ENCODE peak calls at places on chromosomes 16 and 17, in six cellular contexts. W is HepG2, N is HCT116, E is K562, T is GM12878, I is H1. D is an unnamed sample.

GRCh38 chr16:3148256-3149192 is 13.7 kb downstream of the ZNF213 start:
- DNase-seq in W (no peak), N (no peak), E (no peak), T (no peak), I (no peak), D (no peak)

GRCh38 chr16:56257260-56257659 is 66.0 kb downstream of the GNAO1 start:
- DNase-seq in W (no peak), N (no peak), E (no peak), T (no peak), I (no peak), D (peak; percentile 63)

GRCh38 chr16:12452549-12452948 is 351.1 kb downstream of the CPPED1 start:
- DNase-seq in W (no peak), N (no peak), E (no peak), T (no peak), I (no peak), D (no peak)

GRCh38 chr17:77963441-77963840 is 4.9 kb downstream of the TNRC6C start:
- DNase-seq in W (peak; percentile 75), N (no peak), E (peak; percentile 80), T (no peak), I (no peak), D (peak; percentile 77)

GRCh38 chr16:20774703-20775362 is 11.0 kb downstream of the ACSM3 start:
- DNase-seq in W (peak; percentile 67), N (peak; percentile 68), E (peak; percentile 73), T (peak; percentile 9), I (peak; percentile 90), D (peak; percentile 44)

GRCh38 chr16:58448890-58449289 is 51.1 kb upstream of the NDRG4 start:
- DNase-seq in W (peak; percentile 74), N (no peak), E (no peak), T (no peak), I (no peak), D (peak; percentile 71)

GRCh38 chr17:50268632-50269287 is 5.5 kb upstream of the TMEM92 start:
- DNase-seq in W (no peak), N (no peak), E (no peak), T (no peak), I (peak; percentile 34), D (no peak)

GRCh38 chr17:61431594-61432311 is 20.5 kb upstream of the TBX4 start:
- DNase-seq in W (peak; percentile 79), N (no peak), E (no peak), T (no peak), I (no peak), D (no peak)

GRCh38 chr17:50356418-50356817 is 10.5 kb downstream of the XYLT2 start:
- DNase-seq in W (no peak), N (no peak), E (no peak), T (no peak), I (no peak), D (no peak)

GRCh38 chr17:59331929-59332889 is 754 bp downstream of the YPEL2 start:
- DNase-seq in W (no peak), N (no peak), E (peak; percentile 14), T (no peak), I (peak; percentile 66), D (peak; percentile 78)

GRCh38 chr17:69489303-69489702 is 74.8 kb downstream of the MAP2K6 start:
- DNase-seq in W (no peak), N (no peak), E (no peak), T (no peak), I (no peak), D (no peak)

GRCh38 chr16:11706180-11706742 is 36.4 kb downstream of the TXNDC11 start:
- DNase-seq in W (no peak), N (no peak), E (peak; percentile 35), T (no peak), I (no peak), D (no peak)

GRCh38 chr16:67024384-67024896 is 4.5 kb upstream of the CBFB start:
- DNase-seq in W (no peak), N (no peak), E (no peak), T (no peak), I (no peak), D (no peak)

GRCh38 chr17:82947051-82947991 is 107.5 kb upstream of the ZNF750 start:
- DNase-seq in W (no peak), N (no peak), E (no peak), T (no peak), I (no peak), D (no peak)

GRCh38 chr16:19223235-19223847 is 55.3 kb downstream of the SYT17 start:
- DNase-seq in W (peak; percentile 58), N (peak; percentile 42), E (peak; percentile 61), T (no peak), I (peak; percentile 89), D (no peak)

GRCh38 chr17:4786516-4786915 is 352 bp upstream of the VMO1 start:
- DNase-seq in W (no peak), N (no peak), E (no peak), T (no peak), I (no peak), D (no peak)

GRCh38 chr17:19723967-19724366 is 7.6 kb upstream of the SLC47A2 start:
- DNase-seq in W (no peak), N (no peak), E (no peak), T (no peak), I (no peak), D (no peak)

GRCh38 chr16:84578538-84579126 is 39.2 kb downstream of the COTL1 start:
- DNase-seq in W (no peak), N (no peak), E (no peak), T (no peak), I (no peak), D (no peak)

GRCh38 chr16:82460761-82461160 is 166.0 kb upstream of the CDH13 start:
- DNase-seq in W (peak; percentile 55), N (no peak), E (no peak), T (no peak), I (no peak), D (no peak)

GRCh38 chr17:77865109-77865611 is 93.3 kb upstream of the TNRC6C start:
- DNase-seq in W (no peak), N (no peak), E (no peak), T (no peak), I (no peak), D (peak; percentile 73)

GRCh38 chr16:70429888-70430666 is 8.8 kb downstream of the ST3GAL2 start:
- DNase-seq in W (no peak), N (no peak), E (peak; percentile 16), T (peak; percentile 70), I (no peak), D (no peak)

GRCh38 chr17:59167571-59168001 is 12.0 kb downstream of the PRR11 start:
- DNase-seq in W (no peak), N (no peak), E (no peak), T (no peak), I (no peak), D (no peak)

GRCh38 chr17:7842380-7842949 is 8.4 kb downstream of the KDM6B start:
- DNase-seq in W (peak; percentile 56), N (no peak), E (peak; percentile 79), T (no peak), I (peak; percentile 62), D (no peak)

GRCh38 chr17:76383645-76384221 is 676 bp upstream of the SPHK1 start:
- DNase-seq in W (peak; percentile 63), N (no peak), E (peak; percentile 82), T (no peak), I (peak; percentile 78), D (peak; percentile 90)

GRCh38 chr16:14056970-14057369 is 14.1 kb upstream of the MRTFB start:
- DNase-seq in W (no peak), N (no peak), E (no peak), T (no peak), I (no peak), D (no peak)

GRCh38 chr16:16080465-16081065 is 131.1 kb downstream of the ABCC1 start:
- DNase-seq in W (no peak), N (no peak), E (no peak), T (no peak), I (no peak), D (no peak)
- H3K9me3 ChIP-seq in W (peaks cover 11% of the 10 kb centered on the region), N (no peaks in the 10 kb centered on the region), E (peaks cover 7% of the 10 kb centered on the region), T (peaks cover 5% of the 10 kb centered on the region), I (peaks cover 7% of the 10 kb centered on the region), D (no peaks in the 10 kb centered on the region)

GRCh38 chr17:62892069-62892675 is 73.9 kb upstream of the TANC2 start:
- DNase-seq in W (no peak), N (no peak), E (no peak), T (no peak), I (no peak), D (no peak)

GRCh38 chr17:62891659-62892058 is 74.4 kb upstream of the TANC2 start:
- DNase-seq in W (no peak), N (no peak), E (no peak), T (no peak), I (no peak), D (no peak)

GRCh38 chr17:62882878-62883277 is 74.8 kb upstream of the MARCHF10 start:
- DNase-seq in W (no peak), N (no peak), E (no peak), T (no peak), I (no peak), D (no peak)

GRCh38 chr17:62888148-62888547 is 77.9 kb upstream of the TANC2 start:
- DNase-seq in W (peak; percentile 23), N (no peak), E (no peak), T (no peak), I (no peak), D (no peak)

GRCh38 chr17:62887437-62887836 is 78.6 kb upstream of the TANC2 start:
- DNase-seq in W (no peak), N (no peak), E (no peak), T (no peak), I (no peak), D (no peak)
- TF ChIP-seq JUND in W (no peak), N (no peak), E (no peak), T (no peak), I (no peak), D (no peak)

GRCh38 chr16:35142147-35142808 is 1682.9 kb downstream of the TP53TG3F start:
- DNase-seq in W (no peak), N (no peak), E (no peak), T (no peak), I (no peak), D (no peak)
- H3K9me3 ChIP-seq in W (peaks cover 97% of the 10 kb centered on the region), N (no peaks in the 10 kb centered on the region), E (no peaks in the 10 kb centered on the region), T (no peaks in the 10 kb centered on the region), I (peaks cover 96% of the 10 kb centered on the region), D (no peaks in the 10 kb centered on the region)

GRCh38 chr16:49526966-49527365 is 153.4 kb downstream of the C16orf78 start:
- DNase-seq in W (no peak), N (no peak), E (no peak), T (no peak), I (no peak), D (no peak)

GRCh38 chr16:49528564-49529150 is 155.1 kb downstream of the C16orf78 start:
- DNase-seq in W (no peak), N (no peak), E (no peak), T (no peak), I (no peak), D (peak; percentile 48)

GRCh38 chr16:49527621-49528020 is 154.0 kb downstream of the C16orf78 start:
- DNase-seq in W (no peak), N (no peak), E (peak; percentile 35), T (no peak), I (no peak), D (peak; percentile 58)

GRCh38 chr16:49529646-49530045 is 156.0 kb downstream of the C16orf78 start:
- DNase-seq in W (no peak), N (no peak), E (no peak), T (peak; percentile 47), I (no peak), D (no peak)

DNA sequence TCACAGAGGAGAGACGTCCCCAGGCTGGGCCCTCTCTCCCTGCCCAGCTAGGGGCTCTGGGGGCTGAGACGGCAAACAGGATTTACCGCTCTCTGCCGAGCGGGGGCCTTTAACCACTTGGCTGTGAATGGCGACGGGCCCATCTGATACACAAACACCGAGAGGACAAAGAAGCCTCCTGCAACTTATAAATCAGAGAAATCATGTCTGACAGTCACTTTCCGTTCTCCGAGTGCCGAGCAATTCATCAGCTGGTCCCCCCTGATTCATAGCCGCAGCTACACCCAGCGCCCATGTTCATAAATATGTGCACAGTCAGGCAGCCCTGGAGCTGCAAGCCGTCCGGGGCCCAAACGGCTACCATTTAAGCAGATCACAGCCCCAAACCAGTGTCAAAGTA is 154.4 kb downstream of the C16orf78 start:
- DNase-seq in W (no peak), N (no peak), E (peak; percentile 5), T (no peak), I (no peak), D (peak; percentile 83)
- TF ChIP-seq JUND in W (no peak), N (no peak), E (no peak), T (no peak), I (no peak), D (no peak)

D was measured in SK-N-SH.